ENCODE peak calls at places on chromosomes 5 and 9, in five cellular contexts. One of them, this sample, is unnamed.

GRCh38 chr5:71623221-71623794 is 36.2 kb downstream of the MCCC2 start:
- DNase-seq in CD8-positive, alpha-beta memory T cell: no peak
- DNase-seq in endodermal cell: no peak
- DNase-seq in neural progenitor cell: no peak
- DNase-seq in A549: no peak
- DNase-seq in this sample: no peak

GRCh38 chr5:120564013-120564412 is 99.9 kb downstream of the PRR16 start:
- DNase-seq in CD8-positive, alpha-beta memory T cell: no peak
- DNase-seq in endodermal cell: peak
- DNase-seq in neural progenitor cell: no peak
- DNase-seq in A549: no peak
- DNase-seq in this sample: no peak

GRCh38 chr5:122019936-122020590 is 58.0 kb downstream of the LOX start:
- DNase-seq in CD8-positive, alpha-beta memory T cell: no peak
- DNase-seq in endodermal cell: no peak
- DNase-seq in neural progenitor cell: no peak
- DNase-seq in A549: no peak
- DNase-seq in this sample: no peak

GRCh38 chr5:86675311-86675710 is 57.6 kb downstream of the COX7C start:
- DNase-seq in CD8-positive, alpha-beta memory T cell: no peak
- DNase-seq in endodermal cell: no peak
- DNase-seq in neural progenitor cell: no peak
- DNase-seq in A549: no peak
- DNase-seq in this sample: no peak

GRCh38 chr5:72788851-72789505 is 27.5 kb upstream of the TNPO1 start:
- DNase-seq in CD8-positive, alpha-beta memory T cell: no peak
- DNase-seq in endodermal cell: no peak
- DNase-seq in neural progenitor cell: no peak
- DNase-seq in A549: peak
- DNase-seq in this sample: no peak

GRCh38 chr5:123460296-123460729 is 37.1 kb upstream of the CEP120 start:
- DNase-seq in CD8-positive, alpha-beta memory T cell: no peak
- DNase-seq in endodermal cell: peak
- DNase-seq in neural progenitor cell: no peak
- DNase-seq in A549: peak
- DNase-seq in this sample: peak

GRCh38 chr5:9361835-9362234 is 184.0 kb downstream of the SEMA5A start:
- DNase-seq in CD8-positive, alpha-beta memory T cell: peak
- DNase-seq in endodermal cell: peak
- DNase-seq in neural progenitor cell: peak
- DNase-seq in A549: peak
- DNase-seq in this sample: peak

GRCh38 chr5:102627311-102627710 is 127.8 kb upstream of the PAM start:
- DNase-seq in CD8-positive, alpha-beta memory T cell: no peak
- DNase-seq in endodermal cell: no peak
- DNase-seq in neural progenitor cell: no peak
- DNase-seq in A549: no peak
- DNase-seq in this sample: no peak

GRCh38 chr5:87877023-87877422 is 391.6 kb downstream of the TMEM161B start:
- DNase-seq in CD8-positive, alpha-beta memory T cell: no peak
- DNase-seq in endodermal cell: no peak
- DNase-seq in neural progenitor cell: no peak
- DNase-seq in A549: no peak
- DNase-seq in this sample: no peak

GRCh38 chr9:34134521-34134920 is 8.0 kb upstream of the DCAF12 start:
- DNase-seq in CD8-positive, alpha-beta memory T cell: no peak
- DNase-seq in endodermal cell: no peak
- DNase-seq in neural progenitor cell: no peak
- DNase-seq in A549: no peak
- DNase-seq in this sample: no peak

DNA sequence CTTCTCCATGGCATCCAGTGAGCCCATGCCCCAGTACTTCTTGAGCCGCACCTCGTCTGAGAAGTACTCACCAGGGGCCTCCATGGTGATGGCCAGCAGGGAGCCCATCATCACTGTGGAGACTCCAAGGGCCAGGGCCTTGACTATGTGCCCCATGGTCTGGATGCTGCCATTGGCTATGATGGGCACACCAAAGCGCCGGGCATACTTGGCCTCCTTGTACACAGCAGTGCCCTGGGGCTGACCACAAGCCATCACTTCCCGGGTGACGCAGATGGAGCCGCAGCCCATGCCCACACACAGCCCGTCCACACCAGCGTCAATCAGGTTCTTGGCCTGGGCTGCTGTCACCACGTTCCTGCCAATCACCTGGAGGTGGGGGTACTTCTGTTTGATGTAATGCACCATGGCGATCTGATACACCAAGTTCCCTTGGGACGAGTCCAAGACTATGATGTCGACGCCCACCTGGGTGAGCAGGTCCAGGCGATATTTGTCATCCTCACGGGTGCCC is 7.0 kb upstream of the DCAF12 start:
- DNase-seq in CD8-positive, alpha-beta memory T cell: no peak
- DNase-seq in endodermal cell: no peak
- DNase-seq in neural progenitor cell: no peak
- DNase-seq in A549: no peak
- DNase-seq in this sample: no peak
- H3K4me3 ChIP-seq in CD8-positive, alpha-beta memory T cell: no peak
- H3K4me3 ChIP-seq in endodermal cell: no peak
- H3K4me3 ChIP-seq in neural progenitor cell: no peak
- H3K4me3 ChIP-seq in A549: no peak
- H3K4me3 ChIP-seq in this sample: no peak

DNA sequence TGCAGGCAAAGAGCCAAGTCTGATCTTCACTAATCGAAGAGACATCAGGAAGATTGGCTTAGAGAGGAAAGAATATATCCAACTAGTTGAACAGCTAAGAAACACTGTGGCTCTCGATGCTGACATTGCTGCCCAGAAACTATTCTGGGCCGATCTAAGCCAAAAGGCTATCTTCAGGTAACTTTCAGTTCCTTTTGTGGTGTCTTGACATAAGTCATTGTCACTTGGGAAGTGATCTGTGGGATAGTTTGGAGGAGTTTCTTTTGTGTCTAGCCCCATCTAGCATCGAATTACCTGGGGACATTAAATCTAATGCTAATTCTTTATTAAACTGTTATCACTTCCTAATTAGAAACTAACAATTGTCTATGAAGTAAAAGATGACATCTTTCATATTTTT is 24.0 kb downstream of the VLDLR start:
- DNase-seq in CD8-positive, alpha-beta memory T cell: no peak
- DNase-seq in endodermal cell: no peak
- DNase-seq in neural progenitor cell: no peak
- DNase-seq in A549: no peak
- DNase-seq in this sample: no peak
- H3K4me3 ChIP-seq in CD8-positive, alpha-beta memory T cell: no peak
- H3K4me3 ChIP-seq in endodermal cell: no peak
- H3K4me3 ChIP-seq in neural progenitor cell: no peak
- H3K4me3 ChIP-seq in A549: no peak
- H3K4me3 ChIP-seq in this sample: no peak

DNA sequence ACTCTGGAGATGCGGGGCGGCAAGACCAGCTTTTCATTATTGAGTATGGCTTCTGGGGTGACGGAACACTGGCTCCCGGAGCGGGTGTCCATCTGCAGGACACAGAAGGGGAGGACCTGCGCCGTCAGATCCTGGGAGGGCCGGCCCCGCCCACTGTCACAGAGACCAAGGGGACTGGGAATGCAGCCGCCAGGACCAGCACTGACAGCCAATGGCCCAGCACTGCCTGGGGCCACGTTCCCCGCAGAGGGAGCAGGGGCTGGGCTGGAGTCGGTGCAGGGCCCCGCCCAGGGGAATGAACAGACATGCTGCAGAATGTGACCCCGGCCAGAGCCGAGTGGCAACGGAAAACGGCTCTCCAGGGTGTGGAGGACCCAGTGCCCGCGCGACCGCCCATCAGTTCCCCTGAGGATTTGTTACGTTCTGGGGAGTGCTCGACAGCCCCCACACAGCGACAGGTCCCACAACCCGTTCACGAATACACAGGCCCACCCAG is at the start of gene ZDHHC11:
- DNase-seq in CD8-positive, alpha-beta memory T cell: no peak
- DNase-seq in endodermal cell: no peak
- DNase-seq in neural progenitor cell: peak
- DNase-seq in A549: no peak
- DNase-seq in this sample: no peak
- H3K4me3 ChIP-seq in CD8-positive, alpha-beta memory T cell: no peak
- H3K4me3 ChIP-seq in endodermal cell: no peak
- H3K4me3 ChIP-seq in neural progenitor cell: no peak
- H3K4me3 ChIP-seq in A549: no peak
- H3K4me3 ChIP-seq in this sample: no peak

GRCh38 chr5:150779397-150780179 is 1.0 kb downstream of the SMIM3 start:
- DNase-seq in CD8-positive, alpha-beta memory T cell: no peak
- DNase-seq in endodermal cell: peak
- DNase-seq in neural progenitor cell: no peak
- DNase-seq in A549: no peak
- DNase-seq in this sample: no peak

GRCh38 chr5:150780180-150780692 is 1.7 kb downstream of the SMIM3 start:
- DNase-seq in CD8-positive, alpha-beta memory T cell: no peak
- DNase-seq in endodermal cell: no peak
- DNase-seq in neural progenitor cell: no peak
- DNase-seq in A549: no peak
- DNase-seq in this sample: no peak

GRCh38 chr5:150781706-150782614 is 3.4 kb downstream of the SMIM3 start:
- DNase-seq in CD8-positive, alpha-beta memory T cell: no peak
- DNase-seq in endodermal cell: peak
- DNase-seq in neural progenitor cell: peak
- DNase-seq in A549: no peak
- DNase-seq in this sample: no peak

GRCh38 chr5:150782850-150783249 is 4.3 kb downstream of the SMIM3 start:
- DNase-seq in CD8-positive, alpha-beta memory T cell: no peak
- DNase-seq in endodermal cell: no peak
- DNase-seq in neural progenitor cell: no peak
- DNase-seq in A549: no peak
- DNase-seq in this sample: no peak

DNA sequence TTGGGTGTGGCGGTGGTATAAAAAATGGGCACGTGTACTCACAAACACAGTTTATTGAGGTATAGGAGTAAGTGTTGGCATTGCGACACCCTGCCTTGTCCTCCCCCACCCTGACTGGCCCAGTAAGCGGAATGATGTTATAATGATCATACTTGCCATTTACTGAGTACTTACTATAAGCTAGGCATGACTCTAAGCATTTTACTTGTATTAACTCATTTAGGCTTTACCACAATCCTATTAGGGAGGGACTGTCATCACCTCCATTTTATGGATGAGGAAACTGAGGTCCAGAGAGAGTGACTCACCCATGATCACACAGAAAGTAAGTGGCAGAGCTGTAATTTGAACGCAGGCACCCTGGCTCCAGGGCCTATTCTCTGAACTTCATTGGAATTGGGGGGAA is 2.3 kb downstream of the SMIM3 start:
- DNase-seq in CD8-positive, alpha-beta memory T cell: no peak
- DNase-seq in endodermal cell: no peak
- DNase-seq in neural progenitor cell: no peak
- DNase-seq in A549: no peak
- DNase-seq in this sample: no peak
- H3K4me3 ChIP-seq in CD8-positive, alpha-beta memory T cell: no peak
- H3K4me3 ChIP-seq in endodermal cell: no peak
- H3K4me3 ChIP-seq in neural progenitor cell: no peak
- H3K4me3 ChIP-seq in A549: no peak
- H3K4me3 ChIP-seq in this sample: no peak

DNA sequence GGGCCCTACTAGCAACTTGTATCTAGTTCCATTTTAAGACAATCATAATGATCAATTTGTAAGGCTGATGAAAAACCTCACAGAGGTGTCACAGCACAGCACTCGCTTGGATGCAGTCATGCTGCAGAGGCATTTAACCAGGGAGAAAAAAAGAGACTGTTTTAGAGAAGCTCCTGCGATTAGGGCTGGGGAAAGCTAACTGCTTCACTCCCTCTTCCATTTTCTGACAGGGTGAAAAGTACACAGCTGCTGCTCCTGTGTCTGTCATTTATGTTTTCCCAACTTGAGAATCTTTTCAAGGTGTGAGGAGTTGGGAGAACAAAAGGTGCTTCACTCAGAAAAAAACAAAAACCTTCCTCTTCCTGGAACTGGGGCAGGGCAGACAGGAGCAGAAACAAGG is 106.3 kb downstream of the CDK5RAP2 start:
- DNase-seq in CD8-positive, alpha-beta memory T cell: no peak
- DNase-seq in endodermal cell: no peak
- DNase-seq in neural progenitor cell: no peak
- DNase-seq in A549: no peak
- DNase-seq in this sample: no peak
- H3K4me3 ChIP-seq in CD8-positive, alpha-beta memory T cell: no peak
- H3K4me3 ChIP-seq in endodermal cell: no peak
- H3K4me3 ChIP-seq in neural progenitor cell: no peak
- H3K4me3 ChIP-seq in A549: no peak
- H3K4me3 ChIP-seq in this sample: no peak

GRCh38 chr5:43017438-43017820 is 22.7 kb downstream of the ANXA2R start:
- DNase-seq in CD8-positive, alpha-beta memory T cell: peak
- DNase-seq in endodermal cell: peak
- DNase-seq in neural progenitor cell: peak
- DNase-seq in A549: no peak
- DNase-seq in this sample: no peak
- H3K4me3 ChIP-seq in CD8-positive, alpha-beta memory T cell: peak
- H3K4me3 ChIP-seq in endodermal cell: peak
- H3K4me3 ChIP-seq in neural progenitor cell: peak
- H3K4me3 ChIP-seq in A549: peak
- H3K4me3 ChIP-seq in this sample: peak